ENCODE peak calls at places on chromosomes 4 and X, in four cellular contexts. R is upper lobe of right lung, K is A549, W is fibroblast of lung. Q is an unnamed sample.

GRCh38 chr4:52959545-52959944 is 97.4 kb downstream of the RASL11B start:
- DNase-seq in R (no peak), K (no peak), W (peak; percentile 69), Q (no peak)

GRCh38 chr4:184616633-184617471 is 32.4 kb downstream of the CASP3 start:
- DNase-seq in R (no peak), K (no peak), W (no peak), Q (no peak)

GRCh38 chr4:57191523-57192034 is 81.4 kb upstream of the IGFBP7 start:
- DNase-seq in R (no peak), K (no peak), W (peak; percentile 3), Q (no peak)

GRCh38 chr4:41028392-41029076 is 185.8 kb downstream of the APBB2 start:
- DNase-seq in R (no peak), K (no peak), W (peak; percentile 38), Q (peak; percentile 16)

GRCh38 chr4:83012631-83013419 is 2.2 kb upstream of the LIN54 start:
- DNase-seq in R (peak; percentile 99), K (peak; percentile 79), W (peak; percentile 99), Q (peak; percentile 99)

GRCh38 chrX:114924846-114925245 is 92.6 kb downstream of the IL13RA2 start:
- DNase-seq in R (no peak), K (no peak), W (peak; percentile 11), Q (peak; percentile 81)

GRCh38 chr4:40918330-40918729 is 168.6 kb downstream of the NSUN7 start:
- DNase-seq in R (no peak), K (no peak), W (peak; percentile 88), Q (no peak)

GRCh38 chr4:74897390-74897789 is 35.5 kb upstream of the PARM1 start:
- DNase-seq in R (no peak), K (no peak), W (no peak), Q (no peak)

GRCh38 chr4:18051281-18051680 is 29.7 kb upstream of the LCORL start:
- DNase-seq in R (no peak), K (no peak), W (peak; percentile 9), Q (no peak)

GRCh38 chr4:28167411-28167810 is 1306.8 kb downstream of the STIM2 start:
- DNase-seq in R (no peak), K (no peak), W (no peak), Q (no peak)

GRCh38 chr4:151197258-151197657 is 79.7 kb upstream of the PRSS48 start:
- DNase-seq in R (no peak), K (no peak), W (peak; percentile 70), Q (no peak)

GRCh38 chr4:155491336-155492131 is 114.8 kb upstream of the MAP9 start:
- DNase-seq in R (no peak), K (no peak), W (peak; percentile 55), Q (peak; percentile 21)

GRCh38 chr4:7144374-7145290 is 47.7 kb upstream of the SORCS2 start:
- DNase-seq in R (no peak), K (no peak), W (peak; percentile 12), Q (no peak)

GRCh38 chr4:28229092-28229491 is 1368.5 kb downstream of the STIM2 start:
- DNase-seq in R (no peak), K (no peak), W (peak; percentile 67), Q (no peak)

GRCh38 chr4:183903021-183903760 is 1.9 kb upstream of the STOX2 start:
- DNase-seq in R (no peak), K (no peak), W (no peak), Q (no peak)

GRCh38 chr4:26717332-26717731 is 133.4 kb downstream of the TBC1D19 start:
- DNase-seq in R (no peak), K (no peak), W (peak; percentile 68), Q (no peak)

GRCh38 chrX:101208152-101208905 is 11.3 kb upstream of the DRP2 start:
- DNase-seq in R (no peak), K (no peak), W (no peak), Q (peak; percentile 53)

GRCh38 chr4:23770011-23770410 is 119.8 kb downstream of the PPARGC1A start:
- DNase-seq in R (no peak), K (no peak), W (peak; percentile 4), Q (no peak)

GRCh38 chrX:97672138-97672537 is 788.4 kb downstream of the RPA4 start:
- DNase-seq in R (no peak), K (no peak), W (no peak), Q (no peak)

GRCh38 chr4:85376285-85376684 is 98.7 kb upstream of the ARHGAP24 start:
- DNase-seq in R (no peak), K (no peak), W (no peak), Q (no peak)

GRCh38 chrX:40736170-40736505 is 796 bp upstream of the MED14 start:
- DNase-seq in R (no peak), K (no peak), W (no peak), Q (no peak)

GRCh38 chr4:74934822-74935326 is 2.0 kb downstream of the PARM1 start:
- DNase-seq in R (no peak), K (no peak), W (no peak), Q (no peak)

GRCh38 chrX:3599787-3600465 is 113.5 kb downstream of the PRKX start:
- DNase-seq in R (no peak), K (no peak), W (no peak), Q (peak; percentile 20)

GRCh38 chrX:154661200-154661599 is 7.8 kb upstream of the CTAG2 start:
- DNase-seq in R (no peak), K (no peak), W (no peak), Q (no peak)

GRCh38 chr4:178632415-178632814 is 1190.2 kb upstream of the AGA start:
- DNase-seq in R (no peak), K (no peak), W (no peak), Q (no peak)

GRCh38 chrX:23100826-23101225 is 101.1 kb downstream of the DDX53 start:
- DNase-seq in R (no peak), K (no peak), W (no peak), Q (no peak)

GRCh38 chr4:167290684-167291083 is 56.4 kb upstream of the SPOCK3 start:
- DNase-seq in R (no peak), K (no peak), W (peak; percentile 34), Q (peak; percentile 34)

GRCh38 chr4:83180469-83180968 is 66.0 kb upstream of the PLAC8 start:
- DNase-seq in R (no peak), K (no peak), W (no peak), Q (no peak)

GRCh38 chr4:3863841-3864734 is 97.9 kb downstream of the ADRA2C start:
- DNase-seq in R (no peak), K (no peak), W (no peak), Q (no peak)

GRCh38 chr4:115609631-115610030 is 496.2 kb upstream of the NDST4 start:
- DNase-seq in R (no peak), K (no peak), W (no peak), Q (no peak)

GRCh38 chr4:131644619-131645018 is 1504.5 kb upstream of the PCDH10 start:
- DNase-seq in R (no peak), K (no peak), W (peak; percentile 45), Q (peak; percentile 76)

GRCh38 chr4:126778348-126778747 is 854.4 kb upstream of the INTU start:
- DNase-seq in R (no peak), K (no peak), W (peak; percentile 60), Q (no peak)

GRCh38 chr4:139794158-139794954 is 128.7 kb downstream of the MGST2 start:
- DNase-seq in R (no peak), K (no peak), W (peak; percentile 57), Q (peak; percentile 38)

GRCh38 chr4:164824581-164824980 is 52.4 kb upstream of the APELA start:
- DNase-seq in R (no peak), K (no peak), W (no peak), Q (no peak)

GRCh38 chr4:78864405-78865024 is 74.7 kb downstream of the PAQR3 start:
- DNase-seq in R (no peak), K (peak; percentile 18), W (peak; percentile 92), Q (peak; percentile 90)

GRCh38 chrX:72130762-72131231 is 918 bp downstream of the RTL5 start:
- DNase-seq in R (no peak), K (no peak), W (no peak), Q (no peak)

GRCh38 chrX:72130156-72130761 is 1.5 kb downstream of the RTL5 start:
- DNase-seq in R (no peak), K (no peak), W (no peak), Q (no peak)

GRCh38 chrX:72132456-72132855 is 741 bp upstream of the RTL5 start:
- DNase-seq in R (no peak), K (no peak), W (no peak), Q (no peak)

GRCh38 chrX:72129661-72130060 is 2.1 kb downstream of the RTL5 start:
- DNase-seq in R (no peak), K (no peak), W (no peak), Q (no peak)

GRCh38 chrX:72131317-72132294 is at the start of gene RTL5:
- DNase-seq in R (peak; percentile 92), K (peak; percentile 71), W (peak; percentile 90), Q (peak; percentile 92)
- TF ChIP-seq CTCF in R (peak; percentile 10), K (no peak), W (no peak), Q (no peak)

DNA sequence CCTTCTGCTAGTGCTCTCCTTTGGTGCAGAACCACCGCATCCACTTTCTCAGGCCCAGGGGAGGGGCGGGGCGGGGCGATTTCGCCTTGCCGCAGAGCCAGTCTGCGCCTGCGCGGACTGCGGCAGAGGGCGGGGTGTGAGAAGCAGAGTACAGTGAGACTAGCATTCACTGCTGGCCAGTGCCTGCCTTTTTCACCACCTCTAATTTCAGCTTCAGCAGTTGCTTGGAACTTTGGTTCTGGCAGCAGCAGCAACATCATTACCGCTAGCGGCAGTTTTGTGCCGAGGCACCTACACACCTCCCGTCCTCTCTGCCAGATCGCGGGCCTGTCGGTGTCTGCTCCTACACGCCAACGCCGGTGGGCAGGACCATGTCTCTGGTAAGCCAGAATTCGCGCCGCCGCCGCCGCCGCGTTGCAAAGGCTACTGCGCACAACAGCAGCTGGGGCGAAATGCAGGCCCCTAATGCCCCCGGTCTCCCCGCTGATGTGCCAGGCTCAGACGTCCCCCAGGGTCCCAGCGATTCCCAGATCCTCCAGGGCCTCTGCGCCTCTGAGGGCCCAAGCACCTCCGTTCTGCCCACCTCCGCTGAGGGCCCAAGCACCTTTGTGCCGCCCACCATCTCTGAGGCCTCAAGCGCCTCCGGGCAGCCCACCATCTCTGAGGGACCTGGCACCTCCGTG is at the start of gene MAGEE1:
- DNase-seq in R (peak; percentile 88), K (peak; percentile 50), W (peak; percentile 43), Q (peak; percentile 72)
- H3K4me3 ChIP-seq in R (peak within 1 kb of the TSS; percentile 58), K (peak within 1 kb of the TSS; percentile 75), W (peak within 1 kb of the TSS; percentile 59), Q (peak within 1 kb of the TSS; percentile 77)

GRCh38 chr4:159268607-159269006 is 165.7 kb downstream of the RAPGEF2 start:
- DNase-seq in R (no peak), K (no peak), W (no peak), Q (no peak)

GRCh38 chr4:159271857-159272256 is 169.0 kb downstream of the RAPGEF2 start:
- DNase-seq in R (no peak), K (no peak), W (peak; percentile 25), Q (no peak)

GRCh38 chr4:159269143-159269542 is 166.3 kb downstream of the RAPGEF2 start:
- DNase-seq in R (no peak), K (no peak), W (no peak), Q (no peak)

GRCh38 chr4:159267940-159268327 is 165.1 kb downstream of the RAPGEF2 start:
- DNase-seq in R (no peak), K (no peak), W (peak; percentile 65), Q (no peak)

DNA sequence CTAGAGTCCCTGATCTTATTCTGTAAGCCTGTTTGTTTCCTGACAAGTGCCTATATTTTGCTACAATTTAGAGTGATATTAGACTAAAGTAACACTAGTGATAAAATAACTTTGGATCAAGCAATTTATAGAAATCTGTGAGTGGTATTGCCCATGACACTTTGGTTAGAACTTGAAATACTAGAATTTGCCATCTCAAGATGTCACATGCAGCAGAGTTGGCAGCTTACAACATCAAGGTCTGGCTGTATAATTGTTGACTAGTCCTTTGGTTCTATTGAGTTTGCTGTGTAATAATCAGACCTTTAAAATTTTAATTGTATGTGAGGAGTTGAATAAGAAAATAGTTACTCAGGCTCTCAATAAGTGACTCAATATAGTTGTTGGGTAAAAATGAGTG is 167.1 kb downstream of the RAPGEF2 start:
- DNase-seq in R (no peak), K (no peak), W (no peak), Q (no peak)
- TF ChIP-seq CTCF in R (no peak), K (no peak), W (no peak), Q (no peak)

GRCh38 chr4:88779431-88779830 is 81.8 kb upstream of the NAP1L5 start:
- DNase-seq in R (no peak), K (no peak), W (no peak), Q (peak; percentile 62)
- H3K4me3 ChIP-seq in R (no peak overlapping the region), K (no peak overlapping the region), W (no peak overlapping the region), Q (no peak overlapping the region)